ENCODE peak calls at places on chromosomes 13 and 19, in nine cellular contexts. One of them, this sample, is unnamed.

GRCh38 chr13:73696713-73697112 is 437.5 kb downstream of the KLF12 start:
- DNase-seq in tibial nerve: no peak
- DNase-seq in GM23248: no peak
- DNase-seq in thoracic aorta: no peak
- DNase-seq in epithelial cell of esophagus: no peak
- DNase-seq in retinal pigment epithelial cell: no peak
- DNase-seq in AG04449: no peak
- DNase-seq in mesendoderm: no peak
- DNase-seq in psoas muscle: no peak
- DNase-seq in this sample: no peak

GRCh38 chr13:109871018-109871370 is 84.6 kb upstream of the IRS2 start:
- DNase-seq in tibial nerve: no peak
- DNase-seq in GM23248: peak
- DNase-seq in thoracic aorta: no peak
- DNase-seq in epithelial cell of esophagus: peak
- DNase-seq in retinal pigment epithelial cell: no peak
- DNase-seq in AG04449: no peak
- DNase-seq in mesendoderm: no peak
- DNase-seq in psoas muscle: no peak
- DNase-seq in this sample: no peak

GRCh38 chr13:24159921-24160324 is 597 bp upstream of the SPATA13 start:
- DNase-seq in tibial nerve: no peak
- DNase-seq in GM23248: peak
- DNase-seq in thoracic aorta: no peak
- DNase-seq in epithelial cell of esophagus: no peak
- DNase-seq in retinal pigment epithelial cell: no peak
- DNase-seq in AG04449: no peak
- DNase-seq in mesendoderm: peak
- DNase-seq in psoas muscle: no peak
- DNase-seq in this sample: no peak

GRCh38 chr19:11324079-11324661 is 15.3 kb downstream of the RAB3D start:
- DNase-seq in tibial nerve: peak
- DNase-seq in GM23248: peak
- DNase-seq in thoracic aorta: peak
- DNase-seq in epithelial cell of esophagus: peak
- DNase-seq in retinal pigment epithelial cell: peak
- DNase-seq in AG04449: peak
- DNase-seq in mesendoderm: no peak
- DNase-seq in psoas muscle: peak
- DNase-seq in this sample: peak

GRCh38 chr19:39405930-39406655 is 554 bp upstream of the ZFP36 start:
- DNase-seq in tibial nerve: no peak
- DNase-seq in GM23248: peak
- DNase-seq in thoracic aorta: peak
- DNase-seq in epithelial cell of esophagus: peak
- DNase-seq in retinal pigment epithelial cell: no peak
- DNase-seq in AG04449: no peak
- DNase-seq in mesendoderm: no peak
- DNase-seq in psoas muscle: peak
- DNase-seq in this sample: no peak

GRCh38 chr19:4115050-4115817 is 8.7 kb downstream of the MAP2K2 start:
- DNase-seq in tibial nerve: no peak
- DNase-seq in GM23248: no peak
- DNase-seq in thoracic aorta: no peak
- DNase-seq in epithelial cell of esophagus: no peak
- DNase-seq in retinal pigment epithelial cell: no peak
- DNase-seq in AG04449: no peak
- DNase-seq in mesendoderm: no peak
- DNase-seq in psoas muscle: no peak
- DNase-seq in this sample: no peak

GRCh38 chr13:37357548-37357947 is 241.0 kb downstream of the POSTN start:
- DNase-seq in tibial nerve: no peak
- DNase-seq in GM23248: peak
- DNase-seq in thoracic aorta: no peak
- DNase-seq in epithelial cell of esophagus: peak
- DNase-seq in retinal pigment epithelial cell: no peak
- DNase-seq in AG04449: no peak
- DNase-seq in mesendoderm: no peak
- DNase-seq in psoas muscle: no peak
- DNase-seq in this sample: no peak

GRCh38 chr13:113785051-113786010 is 26.3 kb downstream of the TMEM255B start:
- DNase-seq in tibial nerve: no peak
- DNase-seq in GM23248: peak
- DNase-seq in thoracic aorta: no peak
- DNase-seq in epithelial cell of esophagus: peak
- DNase-seq in retinal pigment epithelial cell: peak
- DNase-seq in AG04449: peak
- DNase-seq in mesendoderm: no peak
- DNase-seq in psoas muscle: no peak
- DNase-seq in this sample: peak

GRCh38 chr19:40933025-40933424 is 51.0 kb upstream of the CYP2A7 start:
- DNase-seq in tibial nerve: no peak
- DNase-seq in GM23248: no peak
- DNase-seq in thoracic aorta: no peak
- DNase-seq in epithelial cell of esophagus: no peak
- DNase-seq in retinal pigment epithelial cell: no peak
- DNase-seq in AG04449: no peak
- DNase-seq in mesendoderm: peak
- DNase-seq in psoas muscle: no peak
- DNase-seq in this sample: no peak

GRCh38 chr13:23788459-23788858 is 100.7 kb downstream of the MIPEP start:
- DNase-seq in tibial nerve: no peak
- DNase-seq in GM23248: no peak
- DNase-seq in thoracic aorta: no peak
- DNase-seq in epithelial cell of esophagus: no peak
- DNase-seq in retinal pigment epithelial cell: no peak
- DNase-seq in AG04449: no peak
- DNase-seq in mesendoderm: no peak
- DNase-seq in psoas muscle: no peak
- DNase-seq in this sample: no peak

GRCh38 chr19:3041302-3041701 is 12.2 kb upstream of the TLE2 start:
- DNase-seq in tibial nerve: no peak
- DNase-seq in GM23248: no peak
- DNase-seq in thoracic aorta: no peak
- DNase-seq in epithelial cell of esophagus: no peak
- DNase-seq in retinal pigment epithelial cell: no peak
- DNase-seq in AG04449: no peak
- DNase-seq in mesendoderm: no peak
- DNase-seq in psoas muscle: no peak
- DNase-seq in this sample: no peak

GRCh38 chr19:34134190-34135032 is 37.9 kb upstream of the LSM14A start:
- DNase-seq in tibial nerve: peak
- DNase-seq in GM23248: peak
- DNase-seq in thoracic aorta: peak
- DNase-seq in epithelial cell of esophagus: peak
- DNase-seq in retinal pigment epithelial cell: peak
- DNase-seq in AG04449: no peak
- DNase-seq in mesendoderm: peak
- DNase-seq in psoas muscle: peak
- DNase-seq in this sample: peak

GRCh38 chr19:16461630-16462051 is 10.1 kb downstream of the EPS15L1 start:
- DNase-seq in tibial nerve: no peak
- DNase-seq in GM23248: no peak
- DNase-seq in thoracic aorta: no peak
- DNase-seq in epithelial cell of esophagus: no peak
- DNase-seq in retinal pigment epithelial cell: no peak
- DNase-seq in AG04449: no peak
- DNase-seq in mesendoderm: no peak
- DNase-seq in psoas muscle: peak
- DNase-seq in this sample: no peak

GRCh38 chr13:21812192-21812626 is 141.3 kb downstream of the FGF9 start:
- DNase-seq in tibial nerve: no peak
- DNase-seq in GM23248: no peak
- DNase-seq in thoracic aorta: no peak
- DNase-seq in epithelial cell of esophagus: peak
- DNase-seq in retinal pigment epithelial cell: no peak
- DNase-seq in AG04449: no peak
- DNase-seq in mesendoderm: no peak
- DNase-seq in psoas muscle: no peak
- DNase-seq in this sample: no peak

GRCh38 chr13:106047859-106048258 is 487.6 kb downstream of the EFNB2 start:
- DNase-seq in tibial nerve: no peak
- DNase-seq in GM23248: no peak
- DNase-seq in thoracic aorta: no peak
- DNase-seq in epithelial cell of esophagus: peak
- DNase-seq in retinal pigment epithelial cell: no peak
- DNase-seq in AG04449: no peak
- DNase-seq in mesendoderm: no peak
- DNase-seq in psoas muscle: no peak
- DNase-seq in this sample: no peak

GRCh38 chr13:106052200-106052767 is 483.2 kb downstream of the EFNB2 start:
- DNase-seq in tibial nerve: no peak
- DNase-seq in GM23248: no peak
- DNase-seq in thoracic aorta: no peak
- DNase-seq in epithelial cell of esophagus: no peak
- DNase-seq in retinal pigment epithelial cell: no peak
- DNase-seq in AG04449: no peak
- DNase-seq in mesendoderm: no peak
- DNase-seq in psoas muscle: no peak
- DNase-seq in this sample: peak

GRCh38 chr13:106048386-106048785 is 487.1 kb downstream of the EFNB2 start:
- DNase-seq in tibial nerve: no peak
- DNase-seq in GM23248: no peak
- DNase-seq in thoracic aorta: no peak
- DNase-seq in epithelial cell of esophagus: no peak
- DNase-seq in retinal pigment epithelial cell: no peak
- DNase-seq in AG04449: no peak
- DNase-seq in mesendoderm: no peak
- DNase-seq in psoas muscle: no peak
- DNase-seq in this sample: no peak

DNA sequence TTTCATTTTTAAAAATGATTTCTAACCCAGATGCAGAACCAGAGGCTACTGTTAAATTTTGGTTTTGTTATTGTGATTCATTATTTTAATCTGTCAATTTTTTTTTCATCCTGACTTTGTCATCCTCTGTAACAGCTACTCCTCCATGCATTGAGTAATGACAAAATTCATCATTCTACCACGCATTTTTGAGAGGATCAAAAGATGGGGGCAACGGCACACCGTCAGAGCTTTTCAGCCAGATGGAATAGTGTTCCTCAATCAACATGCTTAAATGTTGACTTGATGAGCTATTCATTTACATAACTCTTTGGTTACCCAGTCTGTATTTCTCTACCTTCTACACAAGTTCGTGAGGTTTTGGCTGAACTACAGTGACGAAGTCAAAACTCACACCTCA is 486.3 kb downstream of the EFNB2 start:
- DNase-seq in tibial nerve: no peak
- DNase-seq in GM23248: no peak
- DNase-seq in thoracic aorta: no peak
- DNase-seq in epithelial cell of esophagus: no peak
- DNase-seq in retinal pigment epithelial cell: no peak
- DNase-seq in AG04449: no peak
- DNase-seq in mesendoderm: no peak
- DNase-seq in psoas muscle: no peak
- DNase-seq in this sample: no peak
- H3K4me3 ChIP-seq in tibial nerve: no peak
- H3K4me3 ChIP-seq in GM23248: no peak
- H3K4me3 ChIP-seq in thoracic aorta: no peak
- H3K4me3 ChIP-seq in epithelial cell of esophagus: no peak
- H3K4me3 ChIP-seq in retinal pigment epithelial cell: no peak
- H3K4me3 ChIP-seq in AG04449: no peak
- H3K4me3 ChIP-seq in mesendoderm: no peak
- H3K4me3 ChIP-seq in psoas muscle: no peak
- H3K4me3 ChIP-seq in this sample: no peak

DNA sequence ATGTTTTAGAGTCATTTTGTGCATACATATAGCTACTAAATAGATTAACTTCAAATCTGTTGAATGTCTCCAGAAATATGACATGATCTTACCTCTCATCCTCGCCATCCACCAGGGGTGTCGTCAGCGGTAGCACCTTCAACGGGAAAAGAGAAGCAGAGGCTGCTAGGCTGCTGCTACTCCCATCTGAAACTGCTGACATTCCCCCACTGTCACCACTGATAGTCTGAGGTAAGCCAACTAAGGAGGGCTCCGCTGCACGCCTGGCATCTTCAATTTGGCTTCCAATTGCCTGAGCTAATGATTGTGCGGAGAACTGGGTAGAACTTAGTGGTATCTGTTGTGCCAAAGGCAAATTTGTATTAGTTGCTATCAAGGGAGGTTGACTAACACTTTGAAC is 3.1 kb downstream of the TSC22D1 start:
- DNase-seq in tibial nerve: no peak
- DNase-seq in GM23248: peak
- DNase-seq in thoracic aorta: no peak
- DNase-seq in epithelial cell of esophagus: no peak
- DNase-seq in retinal pigment epithelial cell: no peak
- DNase-seq in AG04449: no peak
- DNase-seq in mesendoderm: peak
- DNase-seq in psoas muscle: no peak
- DNase-seq in this sample: no peak
- H3K4me3 ChIP-seq in tibial nerve: no peak
- H3K4me3 ChIP-seq in GM23248: peak
- H3K4me3 ChIP-seq in thoracic aorta: peak
- H3K4me3 ChIP-seq in epithelial cell of esophagus: no peak
- H3K4me3 ChIP-seq in retinal pigment epithelial cell: peak
- H3K4me3 ChIP-seq in AG04449: peak
- H3K4me3 ChIP-seq in mesendoderm: no peak
- H3K4me3 ChIP-seq in psoas muscle: peak
- H3K4me3 ChIP-seq in this sample: peak

DNA sequence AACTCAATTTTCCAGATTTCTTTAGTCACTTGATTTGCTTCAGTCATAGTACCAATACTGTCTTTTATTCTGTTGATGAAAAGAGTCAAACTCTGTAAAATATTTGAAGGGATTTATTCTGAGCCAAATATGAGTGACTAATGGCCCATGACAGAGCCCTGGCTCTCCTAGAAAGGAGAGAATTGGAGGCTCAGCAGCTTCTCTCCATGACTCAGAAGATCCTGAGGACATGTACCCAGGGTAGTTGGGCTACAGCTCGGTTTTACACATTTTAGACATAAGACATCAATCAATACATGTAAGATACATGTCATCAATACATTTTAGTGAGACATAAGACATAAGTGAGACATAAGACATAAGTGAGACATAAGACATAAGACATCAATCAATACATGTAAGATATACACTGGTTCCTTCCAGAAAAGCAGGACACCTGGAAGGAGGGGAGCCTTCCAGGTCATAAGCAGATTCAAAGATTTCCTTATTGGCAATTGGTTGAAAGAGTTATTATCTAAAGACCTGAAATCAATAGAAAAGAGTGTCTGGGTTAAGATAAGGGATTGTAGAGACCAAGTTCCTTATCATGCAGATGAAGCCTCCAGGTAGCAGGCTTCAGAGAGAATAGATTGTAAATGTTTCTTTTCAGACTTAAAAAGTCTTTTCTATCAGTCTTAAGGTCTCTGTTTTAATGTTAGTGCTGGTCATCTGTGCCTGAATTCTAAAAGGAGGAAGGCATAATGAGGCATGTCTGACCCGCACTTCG is 179.8 kb upstream of the RFC3 start:
- DNase-seq in tibial nerve: no peak
- DNase-seq in GM23248: peak
- DNase-seq in thoracic aorta: no peak
- DNase-seq in epithelial cell of esophagus: peak
- DNase-seq in retinal pigment epithelial cell: no peak
- DNase-seq in AG04449: no peak
- DNase-seq in mesendoderm: peak
- DNase-seq in psoas muscle: no peak
- DNase-seq in this sample: no peak
- H3K4me3 ChIP-seq in tibial nerve: no peak
- H3K4me3 ChIP-seq in GM23248: no peak
- H3K4me3 ChIP-seq in thoracic aorta: no peak
- H3K4me3 ChIP-seq in epithelial cell of esophagus: no peak
- H3K4me3 ChIP-seq in retinal pigment epithelial cell: no peak
- H3K4me3 ChIP-seq in AG04449: no peak
- H3K4me3 ChIP-seq in mesendoderm: no peak
- H3K4me3 ChIP-seq in psoas muscle: no peak
- H3K4me3 ChIP-seq in this sample: no peak

GRCh38 chr19:18998276-18998675 is 35.0 kb downstream of the SUGP2 start:
- DNase-seq in tibial nerve: no peak
- DNase-seq in GM23248: no peak
- DNase-seq in thoracic aorta: no peak
- DNase-seq in epithelial cell of esophagus: no peak
- DNase-seq in retinal pigment epithelial cell: no peak
- DNase-seq in AG04449: no peak
- DNase-seq in mesendoderm: no peak
- DNase-seq in psoas muscle: no peak
- DNase-seq in this sample: no peak
- H3K4me3 ChIP-seq in tibial nerve: no peak
- H3K4me3 ChIP-seq in GM23248: no peak
- H3K4me3 ChIP-seq in thoracic aorta: no peak
- H3K4me3 ChIP-seq in epithelial cell of esophagus: no peak
- H3K4me3 ChIP-seq in retinal pigment epithelial cell: no peak
- H3K4me3 ChIP-seq in AG04449: no peak
- H3K4me3 ChIP-seq in mesendoderm: no peak
- H3K4me3 ChIP-seq in psoas muscle: no peak
- H3K4me3 ChIP-seq in this sample: no peak